ENCODE peak calls at places on chromosome 2, in four cellular contexts. One of them, this sample, is unnamed.

GRCh38 chr2:171403181-171403580 is 30.6 kb downstream of the METTL8 start:
- DNase-seq in posterior vena cava: no peak
- DNase-seq in HEK293T: no peak
- DNase-seq in fibroblast of mammary gland: peak; percentile 56
- DNase-seq in this sample: no peak

GRCh38 chr2:191446910-191447309 is 201.7 kb downstream of the MYO1B start:
- DNase-seq in HEK293T: no peak
- DNase-seq in posterior vena cava: no peak
- DNase-seq in fibroblast of mammary gland: no peak
- DNase-seq in this sample: no peak

GRCh38 chr2:199704358-199705238 is 146.4 kb downstream of the FTCDNL1 start:
- DNase-seq in HEK293T: peak; percentile 68
- DNase-seq in fibroblast of mammary gland: peak; percentile 44
- DNase-seq in posterior vena cava: no peak
- DNase-seq in this sample: no peak

GRCh38 chr2:69642709-69643601 is 584 bp downstream of the AAK1 start:
- DNase-seq in HEK293T: peak; percentile 39
- DNase-seq in posterior vena cava: peak; percentile 85
- DNase-seq in fibroblast of mammary gland: peak; percentile 88
- DNase-seq in this sample: no peak

GRCh38 chr2:14517731-14518130 is 114.8 kb upstream of the LRATD1 start:
- DNase-seq in posterior vena cava: no peak
- DNase-seq in HEK293T: no peak
- DNase-seq in fibroblast of mammary gland: peak; percentile 16
- DNase-seq in this sample: no peak

GRCh38 chr2:67295851-67296250 is 101.3 kb upstream of the ETAA1 start:
- DNase-seq in fibroblast of mammary gland: peak; percentile 10
- DNase-seq in HEK293T: no peak
- DNase-seq in posterior vena cava: no peak
- DNase-seq in this sample: no peak

GRCh38 chr2:213016984-213017351 is 134.4 kb downstream of the IKZF2 start:
- DNase-seq in fibroblast of mammary gland: peak; percentile 41
- DNase-seq in HEK293T: no peak
- DNase-seq in posterior vena cava: no peak
- DNase-seq in this sample: no peak

GRCh38 chr2:133674433-133675331 is 106.4 kb upstream of the NCKAP5 start:
- DNase-seq in fibroblast of mammary gland: peak; percentile 52
- DNase-seq in HEK293T: peak; percentile 22
- DNase-seq in posterior vena cava: peak; percentile 74
- DNase-seq in this sample: peak; percentile 97

GRCh38 chr2:26807788-26808460 is 22.1 kb downstream of the CENPA start:
- DNase-seq in fibroblast of mammary gland: peak; percentile 37
- DNase-seq in HEK293T: no peak
- DNase-seq in posterior vena cava: no peak
- DNase-seq in this sample: no peak

GRCh38 chr2:166384774-166385173 is 9.0 kb upstream of the SCN9A start:
- DNase-seq in fibroblast of mammary gland: peak; percentile 51
- DNase-seq in posterior vena cava: no peak
- DNase-seq in HEK293T: no peak
- DNase-seq in this sample: no peak

GRCh38 chr2:32947484-32948143 is 861 bp downstream of the LTBP1 start:
- DNase-seq in posterior vena cava: no peak
- DNase-seq in fibroblast of mammary gland: peak; percentile 34
- DNase-seq in HEK293T: peak; percentile 52
- DNase-seq in this sample: no peak